ENCODE peak calls at places on chromosome 4, in five cellular contexts. One of them, this sample, is unnamed.

GRCh38 chr4:153649572-153649991 is 34.5 kb upstream of the TLR2 start:
- DNase-seq in HFFc6: no peak
- DNase-seq in NCI-H1092: no peak
- DNase-seq in CD8-positive, alpha-beta memory T cell: no peak
- DNase-seq in SK-N-SH: no peak
- DNase-seq in this sample: no peak

GRCh38 chr4:145937021-145937861 is 1.4 kb downstream of the ZNF827 start:
- DNase-seq in NCI-H1092: peak
- DNase-seq in CD8-positive, alpha-beta memory T cell: peak
- DNase-seq in SK-N-SH: peak
- DNase-seq in HFFc6: peak
- DNase-seq in this sample: no peak

GRCh38 chr4:123701046-123701445 is 304.5 kb downstream of the SPRY1 start:
- DNase-seq in HFFc6: no peak
- DNase-seq in CD8-positive, alpha-beta memory T cell: no peak
- DNase-seq in SK-N-SH: no peak
- DNase-seq in NCI-H1092: no peak
- DNase-seq in this sample: no peak

GRCh38 chr4:113434247-113434587 is 327.3 kb downstream of the CAMK2D start:
- DNase-seq in CD8-positive, alpha-beta memory T cell: no peak
- DNase-seq in HFFc6: peak
- DNase-seq in NCI-H1092: no peak
- DNase-seq in SK-N-SH: no peak
- DNase-seq in this sample: peak

GRCh38 chr4:75142377-75142776 is 209.5 kb downstream of the PARM1 start:
- DNase-seq in NCI-H1092: no peak
- DNase-seq in HFFc6: peak
- DNase-seq in SK-N-SH: no peak
- DNase-seq in CD8-positive, alpha-beta memory T cell: no peak
- DNase-seq in this sample: no peak

GRCh38 chr4:25913056-25913850 is 767 bp upstream of the SMIM20 start:
- DNase-seq in NCI-H1092: peak
- DNase-seq in CD8-positive, alpha-beta memory T cell: peak
- DNase-seq in HFFc6: no peak
- DNase-seq in SK-N-SH: peak
- DNase-seq in this sample: no peak

GRCh38 chr4:94577136-94577535 is 125.4 kb downstream of the PDLIM5 start:
- DNase-seq in NCI-H1092: peak
- DNase-seq in CD8-positive, alpha-beta memory T cell: no peak
- DNase-seq in SK-N-SH: peak
- DNase-seq in HFFc6: peak
- DNase-seq in this sample: no peak

GRCh38 chr4:145285928-145286327 is 105.5 kb upstream of the OTUD4 start:
- DNase-seq in CD8-positive, alpha-beta memory T cell: no peak
- DNase-seq in SK-N-SH: no peak
- DNase-seq in HFFc6: peak
- DNase-seq in NCI-H1092: no peak
- DNase-seq in this sample: no peak

GRCh38 chr4:10164877-10165283 is 48.3 kb upstream of the WDR1 start:
- DNase-seq in CD8-positive, alpha-beta memory T cell: no peak
- DNase-seq in SK-N-SH: peak
- DNase-seq in HFFc6: peak
- DNase-seq in NCI-H1092: no peak
- DNase-seq in this sample: no peak

GRCh38 chr4:148574502-148574901 is 132.3 kb upstream of the NR3C2 start:
- DNase-seq in NCI-H1092: no peak
- DNase-seq in HFFc6: peak
- DNase-seq in CD8-positive, alpha-beta memory T cell: no peak
- DNase-seq in SK-N-SH: no peak
- DNase-seq in this sample: peak

GRCh38 chr4:134345249-134345648 is 143.7 kb upstream of the PABPC4L start:
- DNase-seq in NCI-H1092: no peak
- DNase-seq in CD8-positive, alpha-beta memory T cell: no peak
- DNase-seq in SK-N-SH: no peak
- DNase-seq in HFFc6: no peak
- DNase-seq in this sample: no peak

GRCh38 chr4:182448281-182449151 is 205.3 kb downstream of the TENM3 start:
- DNase-seq in CD8-positive, alpha-beta memory T cell: peak
- DNase-seq in NCI-H1092: peak
- DNase-seq in SK-N-SH: peak
- DNase-seq in HFFc6: peak
- DNase-seq in this sample: peak

GRCh38 chr4:153962311-153963039 is 173.6 kb upstream of the SFRP2 start:
- DNase-seq in HFFc6: no peak
- DNase-seq in NCI-H1092: no peak
- DNase-seq in CD8-positive, alpha-beta memory T cell: no peak
- DNase-seq in SK-N-SH: no peak
- DNase-seq in this sample: no peak